ENCODE peak calls at places on chromosomes 12 and 14, in seven cellular contexts. O is BE2C, Y is cardiac fibroblast, T is GM12878, Z is BJ, W is neuronal stem cell, X is fibroblast of lung. M is an unnamed sample.

GRCh38 chr14:74886001-74886400 is 4.3 kb downstream of the DLST start:
- DNase-seq in O (no peak), Y (peak; percentile 97), T (no peak), Z (peak; percentile 97), W (no peak), X (peak; percentile 93), M (peak; percentile 31)

GRCh38 chr14:81269100-81269978 is 48.6 kb upstream of the GTF2A1 start:
- DNase-seq in O (peak; percentile 37), Y (peak; percentile 82), T (peak; percentile 26), Z (peak; percentile 12), W (peak; percentile 53), X (peak; percentile 57), M (peak; percentile 25)

GRCh38 chr14:74065746-74066575 is 18.3 kb downstream of the ALDH6A1 start:
- DNase-seq in O (no peak), Y (peak; percentile 64), T (no peak), Z (no peak), W (no peak), X (peak; percentile 19), M (no peak)

GRCh38 chr12:41286426-41286825 is 98.3 kb downstream of the PDZRN4 start:
- DNase-seq in O (no peak), Y (no peak), T (no peak), Z (no peak), W (no peak), X (no peak), M (no peak)

GRCh38 chr12:117294206-117294605 is 67.2 kb downstream of the NOS1 start:
- DNase-seq in O (no peak), Y (no peak), T (no peak), Z (no peak), W (no peak), X (no peak), M (no peak)

GRCh38 chr14:90848944-90849731 is 32.9 kb upstream of the TTC7B start:
- DNase-seq in O (no peak), Y (no peak), T (no peak), Z (no peak), W (no peak), X (peak; percentile 44), M (no peak)

GRCh38 chr12:107374136-107374535 is 280.8 kb upstream of the CRY1 start:
- DNase-seq in O (no peak), Y (no peak), T (no peak), Z (no peak), W (no peak), X (no peak), M (no peak)

GRCh38 chr14:55198749-55199148 is 7.4 kb upstream of the DLGAP5 start:
- DNase-seq in O (no peak), Y (no peak), T (no peak), Z (no peak), W (no peak), X (no peak), M (no peak)

GRCh38 chr12:109458771-109459208 is 18.3 kb downstream of the KCTD10 start:
- DNase-seq in O (no peak), Y (peak; percentile 64), T (no peak), Z (no peak), W (peak; percentile 35), X (peak; percentile 52), M (no peak)

DNA sequence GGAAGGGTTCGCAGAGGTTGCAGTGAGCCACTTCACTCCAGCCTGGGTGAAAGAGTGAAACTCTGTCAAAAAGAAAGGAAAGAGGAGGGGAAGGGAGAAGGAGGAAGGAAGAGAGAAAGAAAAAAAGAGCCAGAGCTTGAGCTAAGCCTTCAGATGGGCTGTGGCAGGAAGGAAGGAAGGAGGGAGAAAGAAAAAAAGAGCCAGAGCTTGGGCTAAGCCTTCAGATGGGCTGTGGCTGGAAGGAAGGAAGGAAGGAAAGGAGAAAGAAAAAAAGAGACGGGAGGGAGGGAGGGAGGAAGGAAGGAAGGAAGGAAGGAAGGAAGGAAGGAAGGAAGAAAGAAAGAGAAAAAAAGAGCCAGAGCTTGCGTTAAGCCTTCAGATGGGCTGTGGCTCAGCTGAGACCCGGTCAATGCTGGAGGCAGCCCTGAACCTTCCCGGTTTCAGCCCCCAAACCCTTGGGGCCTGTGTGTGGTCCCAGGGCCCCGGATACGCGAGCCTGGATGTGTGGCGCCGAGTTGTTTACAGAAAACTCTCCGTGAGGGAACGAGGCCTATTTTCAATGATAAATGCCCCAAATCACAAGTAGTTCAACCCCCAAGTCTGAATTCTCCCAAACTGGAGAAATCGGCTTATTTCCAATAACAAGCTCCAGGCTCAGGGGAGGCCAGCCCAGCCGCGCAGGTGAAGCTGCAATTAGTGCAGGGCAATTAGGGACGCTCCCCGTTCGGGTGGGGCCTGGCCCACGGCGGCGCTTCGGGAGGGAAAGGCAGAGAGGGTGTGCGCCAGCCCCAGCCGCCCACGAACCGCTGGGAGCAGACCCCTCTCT is 13.8 kb upstream of the ANKRD9 start:
- DNase-seq in O (no peak), Y (no peak), T (no peak), Z (no peak), W (no peak), X (no peak), M (no peak)
- H3K4me3 ChIP-seq in O (no peak overlapping the region), Y (no peak overlapping the region), T (no peak overlapping the region), Z (no peak overlapping the region), W (no peak overlapping the region), X (no peak overlapping the region), M (peak overlapping the region; percentile 47)

DNA sequence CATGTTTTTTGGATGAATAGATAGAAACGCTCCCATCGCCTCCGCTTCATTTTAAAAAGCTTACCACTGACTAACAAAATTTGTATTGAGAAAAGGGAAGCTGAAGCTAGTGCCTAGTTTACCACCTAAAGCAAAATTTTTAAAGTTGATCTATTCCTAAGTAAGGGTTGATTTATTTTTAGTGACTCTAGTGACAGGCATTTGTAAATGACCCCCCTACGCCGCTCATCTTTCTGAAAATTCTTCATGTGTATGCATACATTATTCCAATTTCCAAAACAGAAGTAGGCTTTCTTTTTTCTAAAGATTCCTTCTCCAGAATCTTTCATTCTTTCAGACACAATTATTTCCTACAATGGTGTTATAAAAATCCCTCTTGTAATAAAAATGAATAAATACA is 5.4 kb downstream of the HMGA2 start:
- DNase-seq in O (no peak), Y (peak; percentile 28), T (no peak), Z (no peak), W (no peak), X (no peak), M (no peak)
- H3K4me3 ChIP-seq in O (no peak overlapping the region), Y (no peak overlapping the region), T (no peak overlapping the region), Z (no peak overlapping the region), W (no peak overlapping the region), X (peak overlapping the region; percentile 87), M (no peak overlapping the region)

GRCh38 chr12:130954544-130954831 is 781 bp downstream of the ADGRD1 start:
- DNase-seq in O (no peak), Y (no peak), T (no peak), Z (no peak), W (no peak), X (no peak), M (no peak)
- H3K4me3 ChIP-seq in O (no peak overlapping the region), Y (peak overlapping the region; percentile 5), T (peak overlapping the region; percentile 18), Z (peak overlapping the region; percentile 63), W (no peak overlapping the region), X (peak overlapping the region; percentile 56), M (peak overlapping the region; percentile 42)

GRCh38 chr12:42291680-42292079 is 34.2 kb downstream of the ZCRB1 start:
- DNase-seq in O (no peak), Y (no peak), T (no peak), Z (no peak), W (no peak), X (no peak), M (no peak)

GRCh38 chr12:42286741-42287140 is 39.2 kb downstream of the ZCRB1 start:
- DNase-seq in O (no peak), Y (no peak), T (no peak), Z (no peak), W (no peak), X (no peak), M (no peak)

GRCh38 chr12:42285431-42285830 is 40.5 kb downstream of the ZCRB1 start:
- DNase-seq in O (no peak), Y (no peak), T (no peak), Z (no peak), W (no peak), X (no peak), M (no peak)

GRCh38 chr12:42284876-42285275 is 41.0 kb downstream of the ZCRB1 start:
- DNase-seq in O (no peak), Y (peak; percentile 47), T (no peak), Z (no peak), W (no peak), X (peak; percentile 10), M (no peak)

DNA sequence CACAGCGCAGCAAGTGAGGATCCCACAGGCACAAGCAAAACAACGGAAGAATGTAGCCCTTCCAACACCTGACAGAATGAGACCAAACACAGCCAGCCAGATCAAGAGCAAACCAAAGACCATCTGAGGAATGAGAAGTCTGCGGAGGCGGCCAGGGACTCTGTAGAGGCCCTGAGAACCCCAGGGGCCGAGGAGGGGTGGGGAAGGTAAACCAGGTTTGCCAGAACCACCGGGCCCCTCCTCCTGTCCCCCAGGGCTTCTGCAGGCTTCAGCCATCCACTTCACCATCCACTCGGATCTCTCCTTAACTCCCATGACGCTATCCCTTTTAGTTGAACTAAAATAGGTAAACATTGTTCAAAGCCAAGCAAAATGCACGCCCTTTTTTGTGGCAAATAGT is 37.4 kb downstream of the ZCRB1 start:
- DNase-seq in O (no peak), Y (no peak), T (no peak), Z (no peak), W (no peak), X (no peak), M (no peak)
- H3K4me3 ChIP-seq in O (no peak overlapping the region), Y (no peak overlapping the region), T (no peak overlapping the region), Z (no peak overlapping the region), W (no peak overlapping the region), X (no peak overlapping the region), M (no peak overlapping the region)